ENCODE peak calls at places on chromosome 12, in four cellular contexts. K, Q, E and J are unnamed samples.

GRCh38 chr12:73833746-73834145 is 703.9 kb upstream of the ATXN7L3B start:
- DNase-seq in K (no peak), Q (no peak), E (no peak), J (no peak)

GRCh38 chr12:91129662-91130362 is 18.5 kb upstream of the LUM start:
- DNase-seq in K (no peak), Q (no peak), E (no peak), J (no peak)

GRCh38 chr12:98594050-98594853 is 766 bp downstream of the SLC25A3 start:
- DNase-seq in K (peak; percentile 42), Q (no peak), E (peak; percentile 70), J (peak; percentile 36)

GRCh38 chr12:96368233-96368632 is 32.0 kb downstream of the CDK17 start:
- DNase-seq in K (no peak), Q (peak; percentile 77), E (no peak), J (peak; percentile 74)

GRCh38 chr12:47205532-47206449 is 126.0 kb upstream of the AMIGO2 start:
- DNase-seq in K (peak; percentile 62), Q (no peak), E (no peak), J (peak; percentile 65)

GRCh38 chr12:99960312-99960711 is 24.4 kb downstream of the ANKS1B start:
- DNase-seq in K (no peak), Q (no peak), E (no peak), J (no peak)

GRCh38 chr12:52224154-52224553 is 8.9 kb upstream of the KRT7 start:
- DNase-seq in K (no peak), Q (no peak), E (no peak), J (no peak)

GRCh38 chr12:47886471-47887240 is 18.1 kb downstream of the VDR start:
- DNase-seq in K (no peak), Q (no peak), E (no peak), J (no peak)

GRCh38 chr12:108642269-108642870 is 8.7 kb upstream of the SELPLG start:
- DNase-seq in K (no peak), Q (no peak), E (no peak), J (no peak)

GRCh38 chr12:6145584-6145983 is 21.1 kb upstream of the VWF start:
- DNase-seq in K (peak; percentile 39), Q (peak; percentile 41), E (no peak), J (no peak)

GRCh38 chr12:126107659-126108058 is 1042.4 kb downstream of the AACS start:
- DNase-seq in K (no peak), Q (no peak), E (no peak), J (no peak)

GRCh38 chr12:77888611-77889010 is 57.9 kb downstream of the NAV3 start:
- DNase-seq in K (no peak), Q (no peak), E (no peak), J (no peak)

GRCh38 chr12:30330565-30330964 is 365.1 kb downstream of the IPO8 start:
- DNase-seq in K (no peak), Q (no peak), E (no peak), J (no peak)

GRCh38 chr12:94247256-94247655 is 98.9 kb downstream of the PLXNC1 start:
- DNase-seq in K (no peak), Q (no peak), E (no peak), J (no peak)

GRCh38 chr12:28237423-28237822 is 47.2 kb downstream of the CCDC91 start:
- DNase-seq in K (no peak), Q (no peak), E (no peak), J (peak; percentile 16)

GRCh38 chr12:66898700-66899469 is 220.0 kb upstream of the GRIP1 start:
- DNase-seq in K (no peak), Q (no peak), E (no peak), J (no peak)

GRCh38 chr12:69966409-69966808 is 141.4 kb downstream of the MYRFL start:
- DNase-seq in K (no peak), Q (no peak), E (no peak), J (peak; percentile 69)

GRCh38 chr12:27474344-27474743 is 27.8 kb downstream of the SMCO2 start:
- DNase-seq in K (no peak), Q (no peak), E (no peak), J (no peak)

GRCh38 chr12:109581856-109582255 is 8.3 kb downstream of the MVK start:
- DNase-seq in K (no peak), Q (no peak), E (no peak), J (peak; percentile 33)